ENCODE peak calls at places on chromosomes 5 and 9, in five cellular contexts. I, G, L, A and O are unnamed samples.

GRCh38 chr5:73540192-73540591 is 25.2 kb downstream of the ANKRA2 start:
- DNase-seq in I (no peak), L (no peak), G (no peak), A (peak; percentile 91), O (no peak)

GRCh38 chr9:22227986-22228385 is 218.6 kb upstream of the DMRTA1 start:
- DNase-seq in L (no peak), G (no peak), A (no peak), I (no peak), O (no peak)

GRCh38 chr5:81530919-81531318 is 137.0 kb upstream of the ACOT12 start:
- DNase-seq in I (no peak), L (no peak), A (no peak), G (no peak), O (no peak)

GRCh38 chr9:113274474-113275146 is 762 bp downstream of the CDC26 start:
- DNase-seq in G (peak; percentile 71), I (no peak), A (peak; percentile 33), L (no peak), O (peak; percentile 14)

GRCh38 chr9:13810510-13810909 is 503.4 kb downstream of the NFIB start:
- DNase-seq in G (no peak), A (peak; percentile 88), I (no peak), L (no peak), O (no peak)

GRCh38 chr9:94014845-94015244 is 59.7 kb upstream of the BARX1 start:
- DNase-seq in A (no peak), G (no peak), L (no peak), I (no peak), O (no peak)

GRCh38 chr5:170049713-170050112 is 56.0 kb upstream of the FOXI1 start:
- DNase-seq in A (no peak), I (no peak), G (no peak), L (no peak), O (no peak)

GRCh38 chr5:134003957-134004625 is 684 bp downstream of the VDAC1 start:
- DNase-seq in A (peak; percentile 30), L (peak; percentile 54), I (peak; percentile 94), G (peak; percentile 37), O (no peak)

GRCh38 chr5:41408676-41409443 is 101.5 kb downstream of the PLCXD3 start:
- DNase-seq in G (no peak), A (peak; percentile 33), I (no peak), L (no peak), O (no peak)

GRCh38 chr9:107983191-107983603 is 493.6 kb upstream of the KLF4 start:
- DNase-seq in G (no peak), I (no peak), L (no peak), A (peak; percentile 44), O (no peak)

GRCh38 chr9:96691326-96691725 is 36.2 kb upstream of the PRXL2C start:
- DNase-seq in L (no peak), I (no peak), G (no peak), A (no peak), O (no peak)

GRCh38 chr5:71810023-71810422 is 90.9 kb downstream of the CARTPT start:
- DNase-seq in A (no peak), I (peak; percentile 20), L (no peak), G (no peak), O (no peak)

GRCh38 chr9:70439991-70440706 is 25.7 kb upstream of the KLF9 start:
- DNase-seq in I (no peak), G (no peak), L (no peak), A (peak; percentile 67), O (no peak)

GRCh38 chr5:172699423-172699822 is 58.4 kb downstream of the NEURL1B start:
- DNase-seq in I (no peak), G (no peak), A (no peak), L (no peak), O (no peak)

DNA sequence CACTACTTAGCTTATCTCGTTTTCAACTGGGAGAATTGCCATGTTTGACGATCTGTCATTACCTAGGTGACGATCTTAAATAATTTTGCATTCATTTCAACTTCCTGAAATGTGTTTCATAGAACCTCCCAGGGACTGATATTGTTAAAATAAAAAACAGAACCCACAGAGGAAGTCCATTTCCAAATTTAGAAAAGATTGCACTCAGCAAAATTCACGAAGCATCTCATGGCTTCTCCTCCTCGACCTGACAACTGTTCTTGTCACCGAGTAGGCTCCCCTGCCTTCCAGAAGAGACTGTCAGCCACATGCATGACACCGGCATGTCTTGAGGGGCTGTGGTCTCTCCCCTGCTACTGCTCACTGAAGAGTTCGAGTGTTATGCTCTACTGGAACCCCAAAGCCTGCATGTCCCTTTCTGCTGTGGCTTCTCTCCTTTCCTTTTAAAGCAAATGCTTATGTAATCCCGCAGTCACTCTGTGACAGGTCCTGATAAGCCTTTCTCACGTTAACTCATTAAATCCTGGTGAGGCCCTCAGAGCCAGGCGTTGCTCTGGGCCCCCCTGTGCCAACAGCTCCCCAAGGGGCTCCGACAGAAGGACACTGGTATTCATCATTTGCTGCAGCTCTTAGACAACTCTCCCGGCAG is 26.8 kb upstream of the ANKRD33B start:
- DNase-seq in I (no peak), G (no peak), A (no peak), L (no peak), O (no peak)
- H3K4me3 ChIP-seq in I (no peak overlapping the region), G (no peak overlapping the region), A (no peak overlapping the region), L (peak overlapping the region; percentile 4), O (peak overlapping the region; percentile 7)

DNA sequence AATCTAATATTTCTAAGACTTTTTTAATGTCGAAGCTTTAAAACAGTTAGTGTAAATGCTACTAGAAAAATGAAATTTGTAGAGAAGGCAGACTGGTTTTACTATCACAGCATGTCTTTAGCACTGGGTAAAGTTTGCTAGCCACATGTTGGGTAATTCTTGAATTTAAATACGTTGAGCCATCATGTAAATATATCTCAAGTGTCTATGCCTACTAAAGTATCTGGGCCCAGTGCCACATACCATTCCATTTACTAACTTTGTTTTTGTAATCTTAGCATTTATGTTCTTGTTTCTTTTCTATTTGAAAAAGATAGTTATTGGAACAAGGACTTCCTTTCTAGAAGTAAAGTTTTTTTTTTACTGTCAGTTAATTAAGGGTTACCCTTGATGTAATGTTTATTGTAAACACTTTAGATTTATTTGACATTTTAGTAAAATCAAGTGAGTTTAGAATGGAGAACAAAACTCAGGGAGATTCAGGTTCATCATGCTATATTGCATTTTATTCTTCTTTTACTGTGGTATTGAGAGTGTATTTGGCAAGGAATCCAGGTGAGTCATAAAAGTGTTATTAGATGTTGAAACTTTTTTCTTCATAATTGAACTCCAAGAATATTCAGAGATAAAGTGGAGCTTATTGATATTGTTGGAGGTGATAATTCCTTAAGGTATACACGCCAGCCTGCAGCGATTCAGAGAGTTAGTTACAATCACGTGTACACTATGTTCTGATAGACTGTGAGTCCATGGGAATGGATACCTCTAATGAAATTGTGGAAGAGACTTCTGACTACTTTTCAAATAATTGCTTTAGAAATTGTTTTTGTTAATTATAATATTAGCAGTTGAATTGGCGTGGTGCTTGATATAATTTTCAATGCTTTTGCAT is 182.5 kb downstream of the CCDC171 start:
- DNase-seq in G (no peak), A (peak; percentile 88), L (no peak), I (no peak), O (no peak)
- H3K27ac ChIP-seq in G (no peak overlapping the region), A (peak overlapping the region; percentile 25), L (no peak overlapping the region), I (no peak overlapping the region), O (no peak overlapping the region)

GRCh38 chr9:114395196-114395595 is 7.4 kb upstream of the AKNA start:
- DNase-seq in L (no peak), A (no peak), G (no peak), I (no peak), O (no peak)
- H3K4me1 ChIP-seq in L (peaks cover 6% of the 10 kb centered on the region), A (peaks cover 3% of the 10 kb centered on the region), G (peaks cover 5% of the 10 kb centered on the region), I (peaks cover 77% of the 10 kb centered on the region), O (peaks cover 51% of the 10 kb centered on the region)

GRCh38 chr9:91307279-91307678 is 54.4 kb downstream of the AUH start:
- DNase-seq in A (no peak), I (no peak), L (no peak), G (no peak), O (no peak)
- H3K4me3 ChIP-seq in A (no peak overlapping the region), I (no peak overlapping the region), L (no peak overlapping the region), G (no peak overlapping the region), O (no peak overlapping the region)

GRCh38 chr9:90789408-90789807 is 12.2 kb upstream of the SYK start:
- DNase-seq in A (no peak), G (no peak), L (no peak), I (no peak), O (no peak)

GRCh38 chr9:90793729-90794128 is 7.9 kb upstream of the SYK start:
- DNase-seq in G (no peak), L (no peak), I (no peak), A (no peak), O (no peak)

GRCh38 chr9:90787771-90788460 is 13.7 kb upstream of the SYK start:
- DNase-seq in G (no peak), A (no peak), I (no peak), L (no peak), O (no peak)

GRCh38 chr9:90795084-90795483 is 6.5 kb upstream of the SYK start:
- DNase-seq in L (no peak), I (no peak), A (no peak), G (no peak), O (no peak)

GRCh38 chr9:90789862-90790261 is 11.8 kb upstream of the SYK start:
- DNase-seq in A (no peak), L (no peak), G (no peak), I (no peak), O (no peak)
- H3K27ac ChIP-seq in A (no peak overlapping the region), L (no peak overlapping the region), G (no peak overlapping the region), I (no peak overlapping the region), O (no peak overlapping the region)

GRCh38 chr5:131973089-131973712 is 27.7 kb upstream of the MEIKIN start:
- DNase-seq in L (no peak), G (no peak), A (no peak), I (no peak), O (no peak)

GRCh38 chr5:131974622-131974955 is 29.1 kb upstream of the MEIKIN start:
- DNase-seq in G (no peak), L (no peak), I (no peak), A (no peak), O (no peak)

GRCh38 chr5:131974956-131975726 is 29.7 kb upstream of the MEIKIN start:
- DNase-seq in A (no peak), L (no peak), G (no peak), I (no peak), O (no peak)

GRCh38 chr5:131976414-131977211 is 31.1 kb upstream of the MEIKIN start:
- DNase-seq in L (no peak), G (no peak), A (no peak), I (no peak), O (no peak)

DNA sequence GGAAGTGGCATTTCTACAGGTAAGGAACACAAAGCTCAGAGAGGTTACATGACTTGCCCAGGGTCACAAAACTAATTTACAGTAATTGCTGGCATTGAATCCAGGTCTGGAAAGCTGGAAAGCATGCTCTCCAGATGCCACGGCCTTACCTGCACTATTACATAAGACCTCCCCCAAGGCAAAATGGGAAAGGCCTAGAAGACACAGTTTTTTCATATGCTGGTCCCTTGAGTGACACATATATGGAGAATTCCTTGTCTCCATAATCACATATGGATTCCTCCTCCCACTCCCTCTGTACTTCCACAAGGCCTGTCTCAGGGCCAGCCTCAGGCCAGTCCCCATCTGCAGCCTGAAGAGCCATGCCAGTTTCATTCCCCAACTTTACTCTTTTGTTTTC is 28.5 kb upstream of the MEIKIN start:
- DNase-seq in L (no peak), I (no peak), A (no peak), G (no peak), O (no peak)
- H3K4me1 ChIP-seq in L (no peaks in the 10 kb centered on the region), I (no peaks in the 10 kb centered on the region), A (no peaks in the 10 kb centered on the region), G (no peaks in the 10 kb centered on the region), O (peaks cover 29% of the 10 kb centered on the region)

GRCh38 chr5:38187532-38187931 is 70.8 kb upstream of the EGFLAM start:
- DNase-seq in A (no peak), L (no peak), I (no peak), G (no peak), O (no peak)
- H3K4me3 ChIP-seq in A (no peak overlapping the region), L (no peak overlapping the region), I (no peak overlapping the region), G (no peak overlapping the region), O (no peak overlapping the region)